ENCODE peak calls at places on chromosome 4, in eight cellular contexts. W, T, A, L, Y, H, E and Q are unnamed samples. For H3K9me3, the result is how much of the 10 kb centered on the place peaks cover.

GRCh38 chr4:38004062-38004461 is 43.9 kb downstream of the PTTG2 start:
- DNase-seq in T (no peak), E (no peak), W (no peak), H (no peak), A (no peak), L (no peak), Y (no peak), Q (peak)

GRCh38 chr4:7382634-7383014 is 52.1 kb downstream of the PSAPL1 start:
- DNase-seq in E (no peak), Y (no peak), H (no peak), W (no peak), A (no peak), T (peak), L (no peak), Q (no peak)

GRCh38 chr4:42083816-42084215 is 68.6 kb downstream of the BEND4 start:
- DNase-seq in H (no peak), Y (no peak), L (no peak), W (no peak), A (no peak), E (no peak), T (no peak), Q (no peak)

GRCh38 chr4:36138221-36138620 is 106.1 kb downstream of the ARAP2 start:
- DNase-seq in Y (no peak), W (no peak), A (peak), L (peak), T (no peak), H (no peak), E (no peak), Q (peak)

GRCh38 chr4:159258889-159259560 is 156.1 kb downstream of the RAPGEF2 start:
- DNase-seq in L (no peak), T (no peak), H (no peak), A (no peak), Y (no peak), E (no peak), W (no peak), Q (no peak)

GRCh38 chr4:55906999-55907398 is 41.7 kb upstream of the CEP135 start:
- DNase-seq in H (no peak), T (no peak), A (peak), W (no peak), Y (no peak), L (peak), E (no peak), Q (peak)

GRCh38 chr4:101102114-101102752 is 245.1 kb downstream of the PPP3CA start:
- DNase-seq in H (no peak), Y (peak), L (peak), W (peak), T (peak), A (no peak), E (no peak), Q (peak)

GRCh38 chr4:145388043-145388442 is 93.6 kb upstream of the SMAD1 start:
- DNase-seq in H (no peak), T (no peak), A (peak), L (no peak), E (no peak), W (no peak), Y (no peak), Q (peak)

GRCh38 chr4:72909461-72909860 is 160.1 kb downstream of the COX18 start:
- DNase-seq in E (no peak), T (no peak), H (peak), W (no peak), A (peak), Y (peak), L (peak), Q (no peak)

GRCh38 chr4:141713771-141714445 is 77.5 kb downstream of the IL15 start:
- DNase-seq in H (no peak), L (peak), E (no peak), Y (no peak), T (no peak), W (no peak), A (peak), Q (peak)

GRCh38 chr4:129059028-129059427 is 34.3 kb downstream of the SCLT1 start:
- DNase-seq in W (no peak), E (no peak), L (no peak), A (no peak), Y (no peak), T (no peak), H (no peak), Q (no peak)

GRCh38 chr4:129064717-129065116 is 28.6 kb downstream of the SCLT1 start:
- DNase-seq in E (no peak), Y (no peak), W (no peak), A (peak), L (peak), H (no peak), T (no peak), Q (peak)

GRCh38 chr4:129062580-129062979 is 30.8 kb downstream of the SCLT1 start:
- DNase-seq in E (no peak), Y (no peak), A (no peak), H (no peak), T (no peak), W (no peak), L (no peak), Q (no peak)
- H3K9me3 ChIP-seq in E (half or more), Y (half or more), A (under half), H (under half), T (under half), W (under half), L (under half), Q (under half)

GRCh38 chr4:154065368-154065767 is 276.5 kb upstream of the SFRP2 start:
- DNase-seq in H (no peak), W (no peak), E (no peak), L (no peak), Y (no peak), T (no peak), A (no peak), Q (no peak)
- H3K9me3 ChIP-seq in H (under half), W (under half), E (under half), L (under half), Y (under half), T (under half), A (under half), Q (under half)

DNA sequence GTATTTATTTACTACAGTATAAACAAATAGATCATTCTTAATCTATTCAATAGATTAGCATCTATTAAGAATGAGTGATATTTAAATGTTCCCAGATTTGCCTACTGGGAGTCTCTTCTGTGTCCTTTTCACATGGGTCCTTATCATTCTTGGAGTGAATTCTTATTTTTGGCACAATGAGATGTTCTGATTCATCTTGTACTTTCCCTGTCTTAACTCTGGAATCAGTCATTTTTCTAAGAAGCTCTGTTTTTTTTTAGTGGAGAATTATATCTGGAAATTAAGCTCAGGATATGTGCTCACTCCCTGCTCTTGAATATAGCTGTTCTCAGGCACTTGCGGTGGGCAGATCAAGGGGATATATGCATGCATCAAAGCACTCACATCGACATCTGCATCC is 625.3 kb upstream of the HS3ST1 start:
- DNase-seq in H (no peak), W (no peak), Y (no peak), E (no peak), A (no peak), L (no peak), T (no peak), Q (no peak)
- H3K9me3 ChIP-seq in H (under half), W (under half), Y (under half), E (under half), A (under half), L (under half), T (under half), Q (under half)

GRCh38 chr4:11197942-11198341 is 230.8 kb downstream of the HS3ST1 start:
- DNase-seq in H (no peak), W (no peak), L (no peak), Y (no peak), T (no peak), A (no peak), E (no peak), Q (no peak)
- H3K9me3 ChIP-seq in H (under half), W (under half), L (under half), Y (under half), T (under half), A (under half), E (under half), Q (under half)

GRCh38 chr4:129063640-129064039 is 29.7 kb downstream of the SCLT1 start:
- DNase-seq in W (no peak), L (peak), H (no peak), A (peak), T (no peak), Y (no peak), E (no peak), Q (no peak)
- H3K9me3 ChIP-seq in W (under half), L (under half), H (under half), A (under half), T (under half), Y (half or more), E (under half), Q (under half)

DNA sequence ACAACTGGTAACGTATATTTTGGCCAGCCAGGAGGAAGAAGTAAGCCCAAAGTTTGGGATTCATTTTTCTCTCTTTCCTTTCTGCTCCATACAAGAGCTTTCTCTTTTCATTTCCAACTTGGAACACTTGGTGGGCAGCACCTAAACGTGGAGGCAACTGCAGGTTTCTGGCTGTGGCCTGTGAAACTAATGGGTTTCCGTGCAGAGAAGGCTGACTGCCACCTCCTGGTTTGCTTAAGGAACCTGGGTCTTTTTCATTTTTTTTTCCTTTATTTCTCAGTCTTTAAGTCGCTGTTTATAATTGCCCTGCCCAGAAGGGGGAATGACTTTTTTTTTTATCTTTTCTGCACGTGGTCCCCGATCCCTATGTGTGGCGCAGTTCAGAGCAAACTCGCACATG is 15.4 kb downstream of the ZNF718 start:
- DNase-seq in H (no peak), A (no peak), T (no peak), Y (no peak), L (no peak), W (no peak), E (no peak), Q (no peak)
- H3K9me3 ChIP-seq in H (under half), A (under half), T (half or more), Y (half or more), L (under half), W (under half), E (half or more), Q (under half)

GRCh38 chr4:147233-147632 is 22.9 kb downstream of the ZNF718 start:
- DNase-seq in H (no peak), E (no peak), A (no peak), L (no peak), W (no peak), Y (no peak), T (no peak), Q (no peak)

DNA sequence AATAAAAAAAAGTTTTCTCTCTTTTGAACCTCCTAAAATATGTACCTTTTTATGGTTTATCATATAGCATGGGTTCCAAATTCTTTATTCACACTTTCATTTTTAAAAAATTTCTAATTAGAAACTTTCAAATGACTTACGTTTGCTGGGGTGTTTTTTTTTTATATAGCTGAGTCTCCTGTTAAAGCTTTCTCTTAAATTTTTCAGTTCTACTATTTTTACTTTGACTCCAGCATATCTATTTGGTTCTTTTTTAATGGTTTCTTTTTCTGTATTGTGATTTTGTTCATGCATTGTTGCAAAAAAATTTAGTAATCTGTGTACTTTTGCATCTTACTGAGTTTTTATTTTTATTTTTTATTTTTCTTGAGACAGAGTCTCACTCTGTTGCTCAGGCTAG is 22.3 kb downstream of the ZNF718 start:
- DNase-seq in W (no peak), Y (no peak), L (no peak), E (no peak), H (no peak), T (no peak), A (no peak), Q (no peak)
- H3K9me3 ChIP-seq in W (under half), Y (half or more), L (under half), E (half or more), H (half or more), T (half or more), A (under half), Q (under half)

DNA sequence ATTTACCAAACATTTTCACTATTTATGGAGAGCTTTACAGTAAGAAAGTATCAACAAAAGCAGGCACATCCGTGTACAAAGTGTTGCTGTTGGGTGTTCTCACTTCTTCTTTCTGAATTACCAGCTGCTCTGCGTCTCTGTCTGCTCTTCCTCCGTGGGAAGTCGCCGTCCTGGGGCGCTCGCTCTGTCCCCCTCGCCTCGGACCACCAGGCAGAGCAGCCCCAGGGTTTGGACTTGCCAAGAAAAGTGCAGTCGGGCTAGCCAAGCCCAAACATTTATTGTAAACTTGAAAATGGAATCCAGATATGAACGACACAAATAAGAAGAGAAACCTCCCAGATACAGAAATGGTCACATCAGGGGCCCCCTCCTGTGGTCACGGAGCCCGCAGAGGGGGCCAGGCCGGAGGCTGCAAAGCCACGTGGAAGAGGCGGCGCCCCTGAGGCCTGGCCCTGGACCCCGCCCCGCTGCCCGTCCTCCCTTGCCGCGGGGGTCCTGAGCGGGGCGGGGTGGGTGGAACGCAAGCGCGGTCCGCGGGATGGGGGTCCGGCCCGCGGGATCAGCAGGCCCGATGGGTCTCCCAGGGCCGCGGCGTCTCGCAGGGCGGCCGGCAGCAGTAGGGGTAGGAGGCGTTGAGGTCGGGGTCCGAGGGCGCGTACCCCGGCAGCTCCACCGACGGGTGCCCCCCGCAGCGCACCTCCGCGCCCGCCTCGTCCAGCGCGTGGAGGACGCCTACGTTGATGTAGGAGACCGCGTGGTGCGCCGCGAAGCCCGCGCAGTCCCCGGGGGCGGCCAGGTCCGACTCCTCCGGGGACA is 1.5 kb downstream of the TMEM271 start:
- DNase-seq in A (no peak), H (no peak), L (no peak), Y (no peak), W (no peak), T (no peak), E (no peak), Q (no peak)
- H3K9me3 ChIP-seq in A (under half), H (under half), L (under half), Y (under half), W (under half), T (under half), E (under half), Q (under half)

GRCh38 chr4:185637162-185637875 is 102.0 kb upstream of the PDLIM3 start:
- DNase-seq in A (peak), E (no peak), H (no peak), W (no peak), L (no peak), Y (no peak), T (no peak), Q (no peak)

GRCh38 chr4:185638548-185639301 is 103.4 kb upstream of the PDLIM3 start:
- DNase-seq in A (no peak), L (no peak), T (no peak), E (no peak), H (peak), W (no peak), Y (no peak), Q (no peak)

GRCh38 chr4:185634066-185634652 is 98.9 kb upstream of the PDLIM3 start:
- DNase-seq in A (peak), Y (no peak), W (no peak), E (no peak), H (peak), T (no peak), L (no peak), Q (no peak)

GRCh38 chr4:185640809-185641675 is 105.7 kb upstream of the PDLIM3 start:
- DNase-seq in Y (no peak), T (no peak), E (no peak), L (peak), A (peak), W (no peak), H (peak), Q (peak)

GRCh38 chr4:185638093-185638492 is 102.8 kb upstream of the PDLIM3 start:
- DNase-seq in A (no peak), T (no peak), W (no peak), H (no peak), Y (no peak), E (no peak), L (no peak), Q (no peak)
- H3K9me3 ChIP-seq in A (under half), T (under half), W (under half), H (under half), Y (under half), E (under half), L (under half), Q (under half)